ENCODE peak calls at places on chromosomes 7 and 10, in eight cellular contexts. C, B, Y, S, E, F, J and H are unnamed samples. For H3K4me1, the result is how much of the 10 kb centered on the place peaks cover.

GRCh38 chr10:28587970-28588290 is 55.0 kb downstream of the WAC start:
- DNase-seq in C (no peak), B (peak), J (peak), E (no peak), Y (no peak), F (no peak), S (no peak), H (no peak)

GRCh38 chr10:49168821-49169495 is 19.2 kb downstream of the TMEM273 start:
- DNase-seq in S (no peak), F (no peak), C (no peak), E (no peak), Y (no peak), J (no peak), B (no peak), H (no peak)

GRCh38 chr10:24617771-24618396 is 105.8 kb downstream of the ARHGAP21 start:
- DNase-seq in S (peak), Y (peak), F (peak), E (peak), J (peak), B (peak), C (peak), H (peak)

GRCh38 chr7:725223-726005 is 1.1 kb upstream of the DNAAF5 start:
- DNase-seq in C (no peak), J (no peak), F (no peak), S (no peak), Y (no peak), B (peak), E (no peak), H (no peak)

GRCh38 chr7:76513817-76514799 is 3.8 kb downstream of the UPK3B start:
- DNase-seq in S (no peak), Y (peak), J (no peak), E (peak), C (no peak), F (no peak), B (no peak), H (no peak)

GRCh38 chr10:30151581-30152389 is 92.4 kb upstream of the JCAD start:
- DNase-seq in E (no peak), S (no peak), B (peak), J (no peak), Y (peak), F (no peak), C (peak), H (peak)

GRCh38 chr7:76409537-76409936 is at the start of gene SSC4D:
- DNase-seq in E (no peak), B (no peak), C (no peak), Y (peak), S (no peak), F (no peak), J (peak), H (peak)

GRCh38 chr10:42933454-42934340 is 143.2 kb upstream of the RET start:
- DNase-seq in B (no peak), S (no peak), Y (peak), F (no peak), E (no peak), C (no peak), J (peak), H (peak)

GRCh38 chr10:54133201-54133600 is 667.8 kb downstream of the PCDH15 start:
- DNase-seq in C (no peak), Y (no peak), S (no peak), J (peak), E (no peak), F (no peak), B (no peak), H (no peak)

GRCh38 chr7:138015096-138015495 is 13.2 kb upstream of the CREB3L2 start:
- DNase-seq in C (no peak), J (no peak), F (no peak), Y (no peak), B (no peak), E (no peak), S (no peak), H (no peak)

GRCh38 chr10:32995751-32996150 is 37.7 kb upstream of the ITGB1 start:
- DNase-seq in C (no peak), F (no peak), E (no peak), S (no peak), J (no peak), B (no peak), Y (peak), H (peak)

GRCh38 chr10:129031233-129032150 is 435.5 kb upstream of the MGMT start:
- DNase-seq in F (peak), E (peak), S (no peak), B (no peak), C (peak), J (peak), Y (peak), H (peak)

GRCh38 chr7:45702751-45703150 is 128.6 kb downstream of the ADCY1 start:
- DNase-seq in B (no peak), Y (peak), C (no peak), S (no peak), E (no peak), J (no peak), F (no peak), H (no peak)

DNA sequence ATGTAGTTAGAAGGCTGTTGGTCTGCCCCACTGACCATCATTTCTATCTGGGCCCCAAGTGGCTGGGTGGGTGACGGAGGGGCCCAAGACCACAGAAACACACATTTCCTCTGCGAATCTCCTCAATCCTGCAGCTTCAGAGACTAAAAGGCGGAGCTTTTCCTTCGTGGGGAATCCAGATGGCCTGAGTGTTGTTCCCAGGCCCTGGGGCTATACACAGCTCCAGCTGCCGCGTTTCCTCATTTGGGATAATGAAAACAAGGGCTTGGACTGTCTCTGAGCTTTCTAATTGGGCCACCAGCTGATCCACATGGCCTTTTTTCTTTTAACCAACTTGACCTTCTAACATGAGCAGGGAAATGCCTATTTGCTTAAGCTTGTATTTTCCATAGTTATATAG is 339.9 kb downstream of the CXCL12 start:
- DNase-seq in J (no peak), B (no peak), F (no peak), C (no peak), Y (no peak), S (no peak), E (no peak), H (no peak)
- TF ChIP-seq CTCF in J (no peak), B (no peak), F (no peak), C (no peak), Y (no peak), S (no peak), E (no peak), H (no peak)

GRCh38 chr10:7734821-7735220 is 31.7 kb downstream of the ITIH2 start:
- DNase-seq in S (no peak), J (no peak), B (no peak), Y (peak), E (no peak), F (no peak), C (no peak), H (no peak)
- H3K4me3 ChIP-seq in S (no peak), J (no peak), B (no peak), Y (no peak), E (no peak), F (no peak), C (no peak), H (no peak)

GRCh38 chr10:80187465-80188409 is 17.6 kb downstream of the ANXA11 start:
- DNase-seq in S (peak), F (no peak), B (no peak), Y (no peak), J (no peak), C (no peak), E (peak), H (no peak)
- H3K4me1 ChIP-seq in S (half or more), F (under half), B (under half), Y (under half), J (under half), C (half or more), E (under half), H (half or more)

GRCh38 chr10:18469125-18469524 is 182.3 kb downstream of the NSUN6 start:
- DNase-seq in Y (no peak), F (no peak), C (no peak), S (no peak), B (no peak), E (no peak), J (no peak), H (no peak)

GRCh38 chr10:18473424-18474110 is 177.8 kb downstream of the NSUN6 start:
- DNase-seq in F (peak), B (peak), J (peak), C (no peak), S (no peak), E (no peak), Y (no peak), H (no peak)

GRCh38 chr10:18474111-18474455 is 177.3 kb downstream of the NSUN6 start:
- DNase-seq in C (no peak), E (no peak), J (no peak), Y (no peak), S (no peak), B (no peak), F (no peak), H (no peak)

GRCh38 chr10:18476283-18476682 is 175.1 kb downstream of the NSUN6 start:
- DNase-seq in C (no peak), F (no peak), B (no peak), Y (no peak), S (no peak), J (no peak), E (no peak), H (no peak)

GRCh38 chr10:18472977-18473376 is 178.4 kb downstream of the NSUN6 start:
- DNase-seq in F (no peak), S (no peak), Y (peak), C (no peak), B (no peak), E (no peak), J (peak), H (no peak)
- TF ChIP-seq CTCF in F (no peak), S (no peak), Y (peak), C (no peak), B (no peak), E (peak), J (no peak), H (no peak)